ENCODE peak calls at places on chromosomes 6 and 20, in six cellular contexts. B is GM23248; A is Caco-2; S is H7; Q is CD8-positive, alpha-beta memory T cell; P is HepG2. T is an unnamed sample.

GRCh38 chr20:1486566-1486965 is 4.7 kb downstream of the SIRPB2 start:
- DNase-seq in Q (no peak), S (no peak), A (no peak), P (no peak), B (no peak), T (no peak)

GRCh38 chr6:131787955-131788712 is 19.7 kb upstream of the ENPP1 start:
- DNase-seq in S (no peak), Q (no peak), B (peak), A (no peak), P (peak), T (peak)

GRCh38 chr6:63787021-63787420 is 151.4 kb downstream of the PHF3 start:
- DNase-seq in B (no peak), Q (no peak), P (no peak), A (no peak), S (no peak), T (no peak)

GRCh38 chr6:34331361-34332050 is 61.0 kb downstream of the NUDT3 start:
- DNase-seq in S (no peak), P (no peak), A (no peak), B (no peak), Q (no peak), T (no peak)

GRCh38 chr6:20814494-20814893 is 280.2 kb downstream of the CDKAL1 start:
- DNase-seq in A (no peak), B (peak), Q (no peak), P (no peak), S (no peak), T (no peak)

GRCh38 chr20:20864346-20865096 is 152.1 kb upstream of the RALGAPA2 start:
- DNase-seq in S (peak), P (peak), Q (no peak), B (peak), A (no peak), T (peak)

GRCh38 chr20:40843251-40843650 is 154.2 kb upstream of the MAFB start:
- DNase-seq in Q (no peak), A (no peak), P (no peak), S (no peak), B (no peak), T (no peak)

GRCh38 chr6:9540534-9541126 is 874.2 kb downstream of the TFAP2A start:
- DNase-seq in S (peak), P (peak), B (peak), Q (no peak), A (no peak), T (peak)

GRCh38 chr20:5674176-5674660 is 76.0 kb upstream of the SHLD1 start:
- DNase-seq in S (no peak), Q (no peak), P (peak), B (peak), A (no peak), T (no peak)

GRCh38 chr20:24533449-24533848 is 64.0 kb downstream of the SYNDIG1 start:
- DNase-seq in P (no peak), B (no peak), A (no peak), S (peak), Q (no peak), T (no peak)

GRCh38 chr20:2314759-2315439 is 19.1 kb downstream of the TGM3 start:
- DNase-seq in P (no peak), B (peak), S (no peak), Q (no peak), A (peak), T (peak)

GRCh38 chr6:116450769-116451740 is 10.1 kb upstream of the CALHM6 start:
- DNase-seq in Q (no peak), B (no peak), A (no peak), S (no peak), P (no peak), T (no peak)

GRCh38 chr6:14734052-14734415 is 511.8 kb upstream of the JARID2 start:
- DNase-seq in S (no peak), Q (no peak), A (no peak), P (no peak), B (no peak), T (no peak)

GRCh38 chr6:127518710-127519468 is at the start of gene MTCL3:
- DNase-seq in Q (no peak), B (peak), P (no peak), A (no peak), S (peak), T (peak)
- H3K4me3 ChIP-seq in Q (no peak), B (peak), P (no peak), A (no peak), S (peak), T (peak)

GRCh38 chr6:24125980-24126379 is at the start of gene NRSN1:
- DNase-seq in P (peak), A (no peak), B (no peak), S (peak), Q (no peak), T (peak)
- H3K4me3 ChIP-seq in P (peak), A (no peak), B (no peak), S (peak), Q (no peak), T (no peak)

GRCh38 chr6:51352506-51353029 is 533.9 kb downstream of the TFAP2B start:
- DNase-seq in A (no peak), P (no peak), S (no peak), B (no peak), Q (no peak), T (no peak)
- H3K4me3 ChIP-seq in A (no peak), P (no peak), S (no peak), B (no peak), Q (no peak), T (no peak)

DNA sequence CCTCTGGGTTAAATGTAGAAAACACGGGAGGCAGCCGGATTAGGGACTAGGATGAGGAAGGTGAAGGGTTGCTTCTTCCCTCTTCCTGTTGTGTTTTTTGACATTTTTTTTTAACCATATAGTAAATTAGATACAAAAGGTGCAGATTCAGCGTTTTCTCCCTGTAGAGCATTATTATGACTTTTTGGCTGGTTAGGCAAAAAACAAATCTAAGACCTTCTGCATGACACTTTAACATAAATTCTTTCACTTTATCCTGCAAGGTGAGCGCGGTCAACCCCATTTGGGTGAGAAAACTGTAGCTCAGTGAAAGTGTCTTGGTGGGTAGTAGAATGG is 1.3 kb downstream of the SLC16A10 start:
- DNase-seq in P (no peak), B (no peak), A (no peak), S (no peak), Q (no peak), T (no peak)
- H3K4me3 ChIP-seq in P (peak), B (no peak), A (peak), S (peak), Q (peak), T (no peak)

DNA sequence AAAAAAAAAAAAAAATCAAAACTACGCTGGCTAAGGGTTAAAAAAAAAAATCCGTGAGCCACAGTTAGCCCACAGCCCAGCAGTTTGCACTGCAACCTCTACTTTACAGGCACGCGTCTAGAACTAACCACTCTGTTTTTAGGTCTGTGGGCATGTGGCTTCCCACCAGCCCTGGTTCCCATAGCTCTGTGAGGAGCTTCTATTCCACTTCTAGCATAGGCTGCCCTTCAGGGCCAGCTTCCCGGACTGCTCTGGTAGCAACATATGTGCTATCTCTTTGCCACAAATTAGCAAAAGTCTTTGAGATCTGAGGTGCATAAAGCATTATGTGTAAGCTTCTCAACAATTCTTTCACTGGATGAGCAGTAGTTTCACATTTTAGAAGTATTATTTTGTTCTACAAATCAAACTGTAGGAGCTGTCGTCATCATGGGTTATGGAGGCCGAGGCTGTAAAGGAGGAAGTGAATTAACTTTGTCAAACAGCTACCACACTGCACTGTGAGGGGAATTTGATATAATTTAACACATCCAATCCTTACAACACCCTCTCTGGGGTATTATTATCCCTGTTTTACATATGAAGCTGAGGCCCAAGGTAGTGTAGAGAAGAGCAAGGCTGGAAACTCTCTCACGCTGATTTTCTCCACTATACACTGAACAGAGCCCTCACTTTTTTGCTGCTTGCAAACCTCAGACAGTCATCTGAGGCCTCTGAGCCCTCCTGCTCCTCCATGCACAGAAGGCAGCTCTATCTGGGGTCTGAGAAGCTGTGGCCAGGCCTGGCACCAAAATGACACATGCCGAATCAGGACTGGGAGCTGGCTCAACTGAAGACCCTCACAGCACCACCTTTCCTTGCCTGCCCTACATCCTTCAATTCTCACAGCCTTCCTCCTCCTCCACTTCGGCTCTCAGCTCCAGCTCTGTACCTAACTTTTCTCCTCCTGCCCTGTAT is 35.3 kb downstream of the MAN1A1 start:
- DNase-seq in Q (peak), S (no peak), B (no peak), A (no peak), P (no peak), T (no peak)
- H3K4me3 ChIP-seq in Q (peak), S (no peak), B (no peak), A (no peak), P (no peak), T (no peak)

T was measured in mesendoderm.